ENCODE peak calls at places on chromosomes 2 and 18, in ten cellular contexts. S is naive thymus-derived CD8-positive, alpha-beta T cell; L is adrenal gland; K is NCI-H510A; Q is CD8-positive, alpha-beta T cell; U is COR-L47; Z is body of pancreas; H is stimulated activated CD8-positive, alpha-beta memory T cell treated with anti-CD3 and anti-CD28 coated beads, Interleukin-2, amount 100 ng/mL, for 1 hour; F is kidney; N is erythroblast. T is an unnamed sample.

GRCh38 chr18:62480927-62481326 is 41.9 kb upstream of the ZCCHC2 start:
- DNase-seq in S (no peak), L (no peak), K (no peak), Q (no peak), U (no peak), Z (no peak), H (no peak), F (no peak), N (no peak), T (no peak)

GRCh38 chr2:1777156-1777555 is 32.8 kb upstream of the PXDN start:
- DNase-seq in S (no peak), L (no peak), K (no peak), Q (no peak), U (no peak), Z (no peak), H (no peak), F (no peak), N (no peak), T (no peak)

GRCh38 chr2:241373449-241373848 is 17.4 kb downstream of the FARP2 start:
- DNase-seq in S (no peak), L (no peak), K (peak; percentile 81), Q (no peak), U (no peak), Z (no peak), H (no peak), F (no peak), N (no peak), T (peak; percentile 58)

GRCh38 chr2:12717988-12718661 is 1.4 kb downstream of the TRIB2 start:
- DNase-seq in S (peak; percentile 41), L (peak; percentile 45), K (no peak), Q (no peak), U (peak; percentile 34), Z (peak; percentile 32), H (no peak), F (peak; percentile 53), N (peak; percentile 43), T (no peak)

GRCh38 chr2:75560768-75561565 is at the start of gene EVA1A:
- DNase-seq in S (peak; percentile 19), L (peak; percentile 3), K (peak; percentile 21), Q (no peak), U (no peak), Z (peak; percentile 88), H (no peak), F (peak; percentile 84), N (no peak), T (peak; percentile 85)

GRCh38 chr2:109644571-109645275 is 30.6 kb downstream of the SOWAHC start:
- DNase-seq in S (no peak), L (peak; percentile 14), K (peak; percentile 80), Q (no peak), U (peak; percentile 13), Z (peak; percentile 77), H (no peak), F (no peak), N (no peak), T (no peak)

GRCh38 chr2:143843696-143844095 is 676.2 kb downstream of the ZEB2 start:
- DNase-seq in S (no peak), L (no peak), K (no peak), Q (no peak), U (no peak), Z (no peak), H (no peak), F (no peak), N (no peak), T (peak; percentile 4)

GRCh38 chr2:216519154-216519762 is 20.6 kb downstream of the RPL37A start:
- DNase-seq in S (peak; percentile 61), L (peak; percentile 87), K (peak; percentile 46), Q (no peak), U (peak; percentile 71), Z (peak; percentile 81), H (peak; percentile 18), F (no peak), N (peak; percentile 65), T (peak; percentile 75)

GRCh38 chr2:173553589-173553988 is 198.9 kb downstream of the CDCA7 start:
- DNase-seq in S (no peak), L (no peak), K (no peak), Q (no peak), U (no peak), Z (no peak), H (no peak), F (no peak), N (no peak), T (no peak)

GRCh38 chr2:176176233-176176632 is 12.2 kb upstream of the HOXD1 start:
- DNase-seq in S (no peak), L (no peak), K (no peak), Q (no peak), U (no peak), Z (no peak), H (no peak), F (no peak), N (no peak), T (no peak)

GRCh38 chr2:204177977-204178522 is 241.5 kb downstream of the ICOS start:
- DNase-seq in S (peak; percentile 67), L (peak; percentile 72), K (no peak), Q (peak; percentile 36), U (no peak), Z (peak; percentile 58), H (peak; percentile 14), F (no peak), N (peak; percentile 11), T (no peak)

GRCh38 chr2:162582357-162582798 is 238.4 kb downstream of the GCA start:
- DNase-seq in S (no peak), L (peak; percentile 91), K (peak; percentile 14), Q (no peak), U (peak; percentile 34), Z (peak; percentile 58), H (no peak), F (no peak), N (no peak), T (peak; percentile 89)

T was measured in NCI-H146.